ENCODE peak calls at places on chromosomes 16 and 17, in eight cellular contexts. B is heart left ventricle; V is cardiac fibroblast; D is astrocyte; E is heart right ventricle; U is HFF-Myc; A is endothelial cell of umbilical vein; C is CD8-positive, alpha-beta T cell. O is an unnamed sample.

GRCh38 chr16:2480948-2481347 is 6.0 kb downstream of the TBC1D24 start:
- DNase-seq in B (no peak), V (no peak), A (no peak), D (no peak), U (no peak), E (no peak), C (no peak), O (no peak)

GRCh38 chr17:30263552-30264333 is 28.0 kb downstream of the BLMH start:
- DNase-seq in V (peak; percentile 61), E (no peak), C (no peak), B (no peak), A (peak; percentile 96), U (no peak), D (peak; percentile 79), O (peak; percentile 98)

GRCh38 chr17:75511270-75511609 is 4.1 kb downstream of the CASKIN2 start:
- DNase-seq in C (no peak), U (no peak), V (no peak), B (no peak), D (no peak), A (no peak), E (no peak), O (no peak)

GRCh38 chr17:49949634-49950033 is 19.4 kb upstream of the DLX4 start:
- DNase-seq in E (no peak), V (no peak), A (no peak), U (no peak), C (no peak), B (no peak), D (no peak), O (no peak)

GRCh38 chr17:15029469-15029868 is 235.7 kb downstream of the PMP22 start:
- DNase-seq in E (no peak), U (no peak), D (no peak), A (no peak), V (no peak), C (no peak), B (no peak), O (no peak)

GRCh38 chr16:20747030-20747816 is 5.6 kb upstream of the THUMPD1 start:
- DNase-seq in E (no peak), D (no peak), C (no peak), B (no peak), V (no peak), A (peak; percentile 69), U (no peak), O (no peak)

GRCh38 chr17:76868669-76869208 is 535 bp downstream of the MGAT5B start:
- DNase-seq in D (peak; percentile 4), C (peak; percentile 15), E (no peak), A (no peak), B (no peak), U (no peak), V (no peak), O (no peak)

GRCh38 chr17:65785109-65785508 is 223.7 kb upstream of the AXIN2 start:
- DNase-seq in U (peak; percentile 83), B (no peak), V (peak; percentile 98), A (peak; percentile 95), C (no peak), D (peak; percentile 98), E (no peak), O (peak; percentile 98)

GRCh38 chr16:15451098-15451731 is 16.8 kb downstream of the BMERB1 start:
- DNase-seq in E (no peak), C (no peak), A (no peak), D (no peak), V (no peak), B (no peak), U (no peak), O (no peak)

GRCh38 chr17:8922451-8922850 is 43.1 kb downstream of the PIK3R5 start:
- DNase-seq in E (no peak), U (peak; percentile 79), C (no peak), A (no peak), D (peak; percentile 99), V (peak; percentile 96), B (no peak), O (peak; percentile 81)

GRCh38 chr17:27322690-27323508 is 29.0 kb downstream of the WSB1 start:
- DNase-seq in U (no peak), B (no peak), C (no peak), E (no peak), D (no peak), A (peak; percentile 38), V (no peak), O (no peak)

GRCh38 chr16:67883146-67883871 is 1.4 kb upstream of the NRN1L start:
- DNase-seq in C (no peak), A (no peak), D (no peak), V (no peak), E (no peak), B (no peak), U (no peak), O (no peak)

GRCh38 chr16:72927199-72928088 is 120.5 kb downstream of the ZFHX3 start:
- DNase-seq in V (peak; percentile 41), U (no peak), B (no peak), E (no peak), A (no peak), C (no peak), D (peak; percentile 88), O (peak; percentile 16)

GRCh38 chr16:68086336-68086821 is 1.2 kb downstream of the NFATC3 start:
- DNase-seq in V (peak; percentile 61), A (peak; percentile 69), B (no peak), U (no peak), C (no peak), D (peak; percentile 47), E (no peak), O (peak; percentile 48)

GRCh38 chr16:65681406-65681805 is 559.5 kb upstream of the CDH11 start:
- DNase-seq in E (peak; percentile 8), D (no peak), A (no peak), B (no peak), C (no peak), V (no peak), U (no peak), O (peak; percentile 90)

GRCh38 chr16:65679785-65680184 is 557.9 kb upstream of the CDH11 start:
- DNase-seq in E (no peak), U (no peak), C (no peak), A (no peak), B (no peak), V (no peak), D (no peak), O (no peak)

GRCh38 chr16:65689726-65690125 is 567.9 kb upstream of the CDH11 start:
- DNase-seq in E (no peak), B (no peak), C (no peak), D (peak; percentile 44), V (no peak), A (no peak), U (no peak), O (no peak)

GRCh38 chr16:65684230-65684629 is 562.4 kb upstream of the CDH11 start:
- DNase-seq in U (no peak), A (no peak), B (no peak), D (no peak), V (no peak), E (no peak), C (no peak), O (no peak)
- TF ChIP-seq CTCF in U (peak; percentile 22), A (no peak), B (no peak), D (peak; percentile 19), V (peak; percentile 12), E (no peak), C (no peak), O (peak; percentile 39)

DNA sequence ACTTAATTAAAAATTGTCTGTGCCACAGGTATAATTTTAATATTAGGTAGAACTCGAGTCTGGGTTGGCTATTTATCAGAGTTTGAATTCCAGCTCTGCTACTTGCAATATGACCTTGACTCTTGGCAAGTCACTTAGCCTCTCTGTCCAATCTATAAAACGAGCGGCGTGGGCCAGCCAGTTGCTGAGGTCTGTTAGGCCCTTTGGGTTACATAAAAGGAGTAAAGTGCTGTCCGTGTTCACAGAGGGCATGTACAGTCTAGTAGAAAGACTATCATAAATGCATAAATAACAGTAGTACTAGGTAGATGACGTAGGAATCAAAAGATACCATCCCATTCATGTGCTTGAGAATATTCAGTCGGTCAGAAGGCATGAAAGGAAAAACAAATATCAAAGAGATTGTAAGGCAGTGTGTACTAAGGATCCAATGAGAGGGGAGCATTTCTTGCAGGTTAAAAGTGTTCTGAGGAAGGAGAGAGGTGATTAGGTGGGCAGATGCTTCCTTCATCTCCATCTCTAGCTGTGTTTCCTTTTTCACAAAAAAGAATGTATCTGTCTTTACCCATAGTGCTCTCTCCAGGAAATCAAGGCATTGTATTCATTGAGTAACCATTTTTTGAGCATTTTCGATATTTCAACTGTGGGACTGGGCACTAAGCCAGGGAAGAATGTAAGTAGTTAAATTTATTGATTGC is 2.4 kb downstream of the TNRC6A start:
- DNase-seq in A (peak; percentile 36), C (no peak), B (peak; percentile 78), D (no peak), E (peak; percentile 55), V (no peak), U (no peak), O (peak; percentile 37)
- H3K4me3 ChIP-seq in A (peak overlapping the region; percentile 96), C (no peak overlapping the region), B (peak overlapping the region; percentile 57), D (no peak overlapping the region), E (peak overlapping the region; percentile 82), V (no peak overlapping the region), U (peak overlapping the region; percentile 84), O (peak overlapping the region; percentile 86)

GRCh38 chr17:16148596-16148995 is 66.7 kb downstream of the NCOR1 start:
- DNase-seq in C (no peak), V (no peak), D (no peak), A (no peak), B (no peak), U (no peak), E (no peak), O (no peak)
- TF ChIP-seq CTCF in C (no peak), V (no peak), D (no peak), A (no peak), B (no peak), U (no peak), E (no peak), O (no peak)

DNA sequence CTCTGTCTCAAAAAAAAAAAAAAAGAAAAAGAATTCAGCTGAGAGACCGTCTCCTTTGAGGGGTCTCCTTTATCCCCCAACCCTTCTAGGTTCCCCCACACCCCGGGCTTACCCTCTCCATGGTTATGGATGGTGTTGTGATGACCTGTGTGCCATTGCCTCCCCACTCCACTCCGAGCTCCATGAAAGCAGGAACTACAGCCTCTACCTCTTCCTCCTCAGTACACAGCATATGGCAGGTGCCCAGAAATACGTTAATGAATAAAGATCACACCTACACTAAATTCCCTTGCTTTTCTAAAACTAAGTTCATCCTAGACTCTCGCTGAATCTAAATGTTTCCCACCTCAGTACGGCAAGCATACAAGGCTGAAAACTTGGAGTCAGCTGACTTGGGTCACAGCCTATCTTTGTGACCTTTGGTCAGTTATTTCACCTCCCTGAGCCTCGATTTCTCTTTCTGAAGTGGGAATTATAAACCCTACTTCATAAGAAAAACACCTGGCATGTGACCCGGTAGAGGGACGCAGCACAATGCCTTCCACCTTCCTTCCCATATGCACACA is 17.1 kb downstream of the COPRS start:
- DNase-seq in E (no peak), V (no peak), C (no peak), U (no peak), A (no peak), B (no peak), D (no peak), O (no peak)
- H3K4me3 ChIP-seq in E (peak overlapping the region; percentile 33), V (no peak overlapping the region), C (no peak overlapping the region), U (no peak overlapping the region), A (no peak overlapping the region), B (peak overlapping the region; percentile 38), D (no peak overlapping the region), O (no peak overlapping the region)

DNA sequence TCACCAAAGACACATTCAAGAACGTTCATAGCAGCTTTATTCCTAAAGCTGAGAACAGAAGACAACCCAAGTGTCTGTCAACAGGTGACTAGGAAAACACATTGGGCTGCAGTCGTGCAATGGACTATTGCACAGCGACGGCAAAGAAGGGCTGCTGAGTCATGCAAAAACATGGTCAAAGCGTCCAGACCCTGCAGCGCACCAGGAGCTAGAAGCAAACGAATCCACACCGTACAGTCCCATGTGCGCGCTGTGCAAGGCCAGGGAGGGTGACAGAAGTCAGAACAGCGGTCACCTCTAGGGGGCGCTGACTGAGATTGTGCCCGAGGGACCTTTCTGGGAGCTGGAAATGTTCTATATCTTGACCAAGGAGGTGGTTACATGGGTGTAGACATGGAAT is 266.4 kb downstream of the MAF start:
- DNase-seq in E (no peak), C (peak; percentile 20), U (no peak), D (no peak), B (no peak), A (no peak), V (no peak), O (no peak)
- TF ChIP-seq CTCF in E (peak; percentile 21), C (no peak), U (no peak), D (no peak), B (no peak), A (no peak), V (no peak), O (no peak)

O was measured in fibroblast of the aortic adventitia.